ENCODE peak calls at places on chromosomes 16 and 17, in four cellular contexts. One of them, this sample, is unnamed.

GRCh38 chr17:35705705-35706104 is 25.7 kb upstream of the RASL10B start:
- DNase-seq in effector memory CD4-positive, alpha-beta T cell: no peak
- DNase-seq in fibroblast of gingiva: no peak
- DNase-seq in iPS-NIHi11: no peak
- DNase-seq in this sample: no peak

GRCh38 chr16:3727806-3728381 is 10.6 kb upstream of the TRAP1 start:
- DNase-seq in effector memory CD4-positive, alpha-beta T cell: no peak
- DNase-seq in fibroblast of gingiva: no peak
- DNase-seq in iPS-NIHi11: no peak
- DNase-seq in this sample: no peak

GRCh38 chr17:6195123-6195522 is 124.9 kb downstream of the WSCD1 start:
- DNase-seq in iPS-NIHi11: no peak
- DNase-seq in effector memory CD4-positive, alpha-beta T cell: no peak
- DNase-seq in fibroblast of gingiva: no peak
- DNase-seq in this sample: no peak

GRCh38 chr17:56690441-56691291 is 97.2 kb downstream of the NOG start:
- DNase-seq in fibroblast of gingiva: peak; percentile 93
- DNase-seq in effector memory CD4-positive, alpha-beta T cell: no peak
- DNase-seq in iPS-NIHi11: no peak
- DNase-seq in this sample: peak; percentile 83

GRCh38 chr17:48373130-48373844 is 56.7 kb downstream of the SKAP1 start:
- DNase-seq in fibroblast of gingiva: no peak
- DNase-seq in iPS-NIHi11: no peak
- DNase-seq in effector memory CD4-positive, alpha-beta T cell: no peak
- DNase-seq in this sample: no peak

GRCh38 chr16:58177347-58177710 is 20.6 kb downstream of the CSNK2A2 start:
- DNase-seq in iPS-NIHi11: no peak
- DNase-seq in effector memory CD4-positive, alpha-beta T cell: no peak
- DNase-seq in fibroblast of gingiva: no peak
- DNase-seq in this sample: no peak

GRCh38 chr16:87415441-87415840 is 23.3 kb downstream of the MAP1LC3B start:
- DNase-seq in fibroblast of gingiva: no peak
- DNase-seq in iPS-NIHi11: no peak
- DNase-seq in effector memory CD4-positive, alpha-beta T cell: no peak
- DNase-seq in this sample: peak; percentile 35

GRCh38 chr17:79925242-79925957 is 86.2 kb upstream of the CBX4 start:
- DNase-seq in effector memory CD4-positive, alpha-beta T cell: no peak
- DNase-seq in iPS-NIHi11: peak; percentile 63
- DNase-seq in fibroblast of gingiva: peak; percentile 79
- DNase-seq in this sample: no peak

GRCh38 chr17:48429638-48430586 is at the start of gene SKAP1:
- DNase-seq in iPS-NIHi11: peak; percentile 79
- DNase-seq in effector memory CD4-positive, alpha-beta T cell: peak; percentile 59
- DNase-seq in fibroblast of gingiva: no peak
- DNase-seq in this sample: peak; percentile 8

GRCh38 chr17:40694584-40694983 is 9.0 kb downstream of the KRT24 start:
- DNase-seq in iPS-NIHi11: no peak
- DNase-seq in effector memory CD4-positive, alpha-beta T cell: no peak
- DNase-seq in fibroblast of gingiva: no peak
- DNase-seq in this sample: peak; percentile 98

GRCh38 chr17:40818343-40818732 is 4.1 kb downstream of the KRT10 start:
- DNase-seq in iPS-NIHi11: no peak
- DNase-seq in effector memory CD4-positive, alpha-beta T cell: no peak
- DNase-seq in fibroblast of gingiva: no peak
- DNase-seq in this sample: no peak

GRCh38 chr17:15464211-15464610 is 3.2 kb downstream of the CDRT4 start:
- DNase-seq in iPS-NIHi11: no peak
- DNase-seq in fibroblast of gingiva: no peak
- DNase-seq in effector memory CD4-positive, alpha-beta T cell: no peak
- DNase-seq in this sample: no peak

GRCh38 chr17:81039854-81040758 is 5.2 kb downstream of the BAIAP2 start:
- DNase-seq in iPS-NIHi11: no peak
- DNase-seq in effector memory CD4-positive, alpha-beta T cell: no peak
- DNase-seq in fibroblast of gingiva: no peak
- DNase-seq in this sample: peak; percentile 94

GRCh38 chr16:67104061-67104460 is 5.7 kb upstream of the PHAF1 start:
- DNase-seq in fibroblast of gingiva: no peak
- DNase-seq in iPS-NIHi11: peak; percentile 54
- DNase-seq in effector memory CD4-positive, alpha-beta T cell: no peak
- DNase-seq in this sample: peak; percentile 82

GRCh38 chr16:61814716-61815347 is 221.4 kb downstream of the CDH8 start:
- DNase-seq in effector memory CD4-positive, alpha-beta T cell: no peak
- DNase-seq in iPS-NIHi11: no peak
- DNase-seq in fibroblast of gingiva: no peak
- DNase-seq in this sample: no peak

GRCh38 chr17:78839173-78839761 is 1.3 kb downstream of the USP36 start:
- DNase-seq in effector memory CD4-positive, alpha-beta T cell: no peak
- DNase-seq in iPS-NIHi11: no peak
- DNase-seq in fibroblast of gingiva: no peak
- DNase-seq in this sample: no peak

GRCh38 chr16:56610017-56610608 is 1.7 kb downstream of the MT2A start:
- DNase-seq in iPS-NIHi11: no peak
- DNase-seq in fibroblast of gingiva: peak; percentile 95
- DNase-seq in effector memory CD4-positive, alpha-beta T cell: peak; percentile 47
- DNase-seq in this sample: peak; percentile 50

GRCh38 chr17:19686400-19687090 is 29.8 kb downstream of the SLC47A2 start:
- DNase-seq in effector memory CD4-positive, alpha-beta T cell: no peak
- DNase-seq in fibroblast of gingiva: peak; percentile 42
- DNase-seq in iPS-NIHi11: no peak
- DNase-seq in this sample: no peak

GRCh38 chr16:81551141-81551808 is 106.7 kb downstream of the CMIP start:
- DNase-seq in effector memory CD4-positive, alpha-beta T cell: no peak
- DNase-seq in iPS-NIHi11: no peak
- DNase-seq in fibroblast of gingiva: no peak
- DNase-seq in this sample: peak; percentile 83

This sample was measured in trophoblast cell.